ENCODE peak calls at places on chromosomes 12 and 14, in nine cellular contexts. One of them, this sample, is unnamed.

GRCh38 chr12:12592930-12593329 is 18.7 kb upstream of the CREBL2 start:
- DNase-seq in sigmoid colon: no peak
- DNase-seq in CD8-positive, alpha-beta T cell: no peak
- DNase-seq in RWPE1: peak
- DNase-seq in choroid plexus epithelial cell: peak
- DNase-seq in HFFc6: peak
- DNase-seq in GM13976: no peak
- DNase-seq in heart left ventricle: no peak
- DNase-seq in fibroblast of lung: peak
- DNase-seq in this sample: no peak

GRCh38 chr12:122067966-122068365 is 10.6 kb upstream of the MLXIP start:
- DNase-seq in sigmoid colon: peak
- DNase-seq in CD8-positive, alpha-beta T cell: peak
- DNase-seq in RWPE1: no peak
- DNase-seq in choroid plexus epithelial cell: peak
- DNase-seq in HFFc6: no peak
- DNase-seq in GM13976: peak
- DNase-seq in heart left ventricle: peak
- DNase-seq in fibroblast of lung: peak
- DNase-seq in this sample: no peak

GRCh38 chr12:32083489-32083888 is 23.2 kb upstream of the BICD1 start:
- DNase-seq in sigmoid colon: no peak
- DNase-seq in CD8-positive, alpha-beta T cell: no peak
- DNase-seq in RWPE1: peak
- DNase-seq in choroid plexus epithelial cell: peak
- DNase-seq in HFFc6: peak
- DNase-seq in GM13976: no peak
- DNase-seq in heart left ventricle: no peak
- DNase-seq in fibroblast of lung: peak
- DNase-seq in this sample: no peak

GRCh38 chr12:15811192-15812127 is 22.3 kb upstream of the EPS8 start:
- DNase-seq in sigmoid colon: no peak
- DNase-seq in CD8-positive, alpha-beta T cell: no peak
- DNase-seq in RWPE1: no peak
- DNase-seq in choroid plexus epithelial cell: no peak
- DNase-seq in HFFc6: no peak
- DNase-seq in GM13976: no peak
- DNase-seq in heart left ventricle: no peak
- DNase-seq in fibroblast of lung: peak
- DNase-seq in this sample: no peak

GRCh38 chr14:93006484-93007128 is 83.7 kb downstream of the CHGA start:
- DNase-seq in sigmoid colon: no peak
- DNase-seq in CD8-positive, alpha-beta T cell: no peak
- DNase-seq in RWPE1: no peak
- DNase-seq in choroid plexus epithelial cell: peak
- DNase-seq in HFFc6: no peak
- DNase-seq in GM13976: no peak
- DNase-seq in heart left ventricle: no peak
- DNase-seq in fibroblast of lung: no peak
- DNase-seq in this sample: no peak

GRCh38 chr12:43306066-43306465 is 245.9 kb downstream of the ADAMTS20 start:
- DNase-seq in sigmoid colon: peak
- DNase-seq in CD8-positive, alpha-beta T cell: no peak
- DNase-seq in RWPE1: peak
- DNase-seq in choroid plexus epithelial cell: peak
- DNase-seq in HFFc6: peak
- DNase-seq in GM13976: no peak
- DNase-seq in heart left ventricle: no peak
- DNase-seq in fibroblast of lung: peak
- DNase-seq in this sample: no peak

GRCh38 chr12:104672501-104673265 is 215.9 kb downstream of the CHST11 start:
- DNase-seq in sigmoid colon: peak
- DNase-seq in CD8-positive, alpha-beta T cell: no peak
- DNase-seq in RWPE1: peak
- DNase-seq in choroid plexus epithelial cell: no peak
- DNase-seq in HFFc6: no peak
- DNase-seq in GM13976: no peak
- DNase-seq in heart left ventricle: peak
- DNase-seq in fibroblast of lung: no peak
- DNase-seq in this sample: no peak

GRCh38 chr12:133204264-133204603 is 22.9 kb downstream of the ZNF268 start:
- DNase-seq in sigmoid colon: no peak
- DNase-seq in CD8-positive, alpha-beta T cell: no peak
- DNase-seq in RWPE1: no peak
- DNase-seq in choroid plexus epithelial cell: no peak
- DNase-seq in HFFc6: no peak
- DNase-seq in GM13976: no peak
- DNase-seq in heart left ventricle: no peak
- DNase-seq in fibroblast of lung: no peak
- DNase-seq in this sample: no peak

GRCh38 chr12:4015225-4016076 is 142.3 kb upstream of the PARP11 start:
- DNase-seq in sigmoid colon: no peak
- DNase-seq in CD8-positive, alpha-beta T cell: no peak
- DNase-seq in RWPE1: no peak
- DNase-seq in choroid plexus epithelial cell: no peak
- DNase-seq in HFFc6: no peak
- DNase-seq in GM13976: no peak
- DNase-seq in heart left ventricle: no peak
- DNase-seq in fibroblast of lung: no peak
- DNase-seq in this sample: no peak

GRCh38 chr12:115398311-115398781 is 714.4 kb upstream of the TBX3 start:
- DNase-seq in sigmoid colon: no peak
- DNase-seq in CD8-positive, alpha-beta T cell: no peak
- DNase-seq in RWPE1: no peak
- DNase-seq in choroid plexus epithelial cell: no peak
- DNase-seq in HFFc6: peak
- DNase-seq in GM13976: no peak
- DNase-seq in heart left ventricle: no peak
- DNase-seq in fibroblast of lung: peak
- DNase-seq in this sample: no peak

GRCh38 chr12:103841690-103842584 is 903 bp upstream of the NT5DC3 start:
- DNase-seq in sigmoid colon: peak
- DNase-seq in CD8-positive, alpha-beta T cell: peak
- DNase-seq in RWPE1: peak
- DNase-seq in choroid plexus epithelial cell: peak
- DNase-seq in HFFc6: peak
- DNase-seq in GM13976: peak
- DNase-seq in heart left ventricle: peak
- DNase-seq in fibroblast of lung: peak
- DNase-seq in this sample: peak

GRCh38 chr12:47184813-47185212 is 105.1 kb upstream of the AMIGO2 start:
- DNase-seq in sigmoid colon: no peak
- DNase-seq in CD8-positive, alpha-beta T cell: no peak
- DNase-seq in RWPE1: peak
- DNase-seq in choroid plexus epithelial cell: peak
- DNase-seq in HFFc6: no peak
- DNase-seq in GM13976: no peak
- DNase-seq in heart left ventricle: no peak
- DNase-seq in fibroblast of lung: no peak
- DNase-seq in this sample: no peak

GRCh38 chr14:54786191-54786755 is 116.4 kb downstream of the GCH1 start:
- DNase-seq in sigmoid colon: no peak
- DNase-seq in CD8-positive, alpha-beta T cell: no peak
- DNase-seq in RWPE1: no peak
- DNase-seq in choroid plexus epithelial cell: no peak
- DNase-seq in HFFc6: no peak
- DNase-seq in GM13976: no peak
- DNase-seq in heart left ventricle: no peak
- DNase-seq in fibroblast of lung: no peak
- DNase-seq in this sample: no peak

GRCh38 chr12:76790564-76791552 is 26.9 kb downstream of the ZDHHC17 start:
- DNase-seq in sigmoid colon: no peak
- DNase-seq in CD8-positive, alpha-beta T cell: no peak
- DNase-seq in RWPE1: peak
- DNase-seq in choroid plexus epithelial cell: peak
- DNase-seq in HFFc6: peak
- DNase-seq in GM13976: peak
- DNase-seq in heart left ventricle: no peak
- DNase-seq in fibroblast of lung: peak
- DNase-seq in this sample: no peak

GRCh38 chr14:44782775-44783238 is 178.9 kb downstream of the KLHL28 start:
- DNase-seq in sigmoid colon: no peak
- DNase-seq in CD8-positive, alpha-beta T cell: no peak
- DNase-seq in RWPE1: no peak
- DNase-seq in choroid plexus epithelial cell: peak
- DNase-seq in HFFc6: no peak
- DNase-seq in GM13976: no peak
- DNase-seq in heart left ventricle: no peak
- DNase-seq in fibroblast of lung: no peak
- DNase-seq in this sample: no peak

GRCh38 chr14:105505101-105505500 is 14.1 kb downstream of the TEDC1 start:
- DNase-seq in sigmoid colon: peak
- DNase-seq in CD8-positive, alpha-beta T cell: no peak
- DNase-seq in RWPE1: no peak
- DNase-seq in choroid plexus epithelial cell: no peak
- DNase-seq in HFFc6: no peak
- DNase-seq in GM13976: no peak
- DNase-seq in heart left ventricle: no peak
- DNase-seq in fibroblast of lung: no peak
- DNase-seq in this sample: peak

GRCh38 chr12:131909596-131910219 is 15.3 kb downstream of the ULK1 start:
- DNase-seq in sigmoid colon: peak
- DNase-seq in CD8-positive, alpha-beta T cell: no peak
- DNase-seq in RWPE1: no peak
- DNase-seq in choroid plexus epithelial cell: no peak
- DNase-seq in HFFc6: no peak
- DNase-seq in GM13976: no peak
- DNase-seq in heart left ventricle: no peak
- DNase-seq in fibroblast of lung: no peak
- DNase-seq in this sample: peak

GRCh38 chr12:4984971-4985370 is 58.7 kb upstream of the KCNA5 start:
- DNase-seq in sigmoid colon: no peak
- DNase-seq in CD8-positive, alpha-beta T cell: no peak
- DNase-seq in RWPE1: no peak
- DNase-seq in choroid plexus epithelial cell: no peak
- DNase-seq in HFFc6: no peak
- DNase-seq in GM13976: no peak
- DNase-seq in heart left ventricle: no peak
- DNase-seq in fibroblast of lung: no peak
- DNase-seq in this sample: no peak

GRCh38 chr14:48672506-48672905 is 913.7 kb downstream of the RPS29 start:
- DNase-seq in sigmoid colon: no peak
- DNase-seq in CD8-positive, alpha-beta T cell: no peak
- DNase-seq in RWPE1: no peak
- DNase-seq in choroid plexus epithelial cell: no peak
- DNase-seq in HFFc6: no peak
- DNase-seq in GM13976: no peak
- DNase-seq in heart left ventricle: no peak
- DNase-seq in fibroblast of lung: no peak
- DNase-seq in this sample: no peak

DNA sequence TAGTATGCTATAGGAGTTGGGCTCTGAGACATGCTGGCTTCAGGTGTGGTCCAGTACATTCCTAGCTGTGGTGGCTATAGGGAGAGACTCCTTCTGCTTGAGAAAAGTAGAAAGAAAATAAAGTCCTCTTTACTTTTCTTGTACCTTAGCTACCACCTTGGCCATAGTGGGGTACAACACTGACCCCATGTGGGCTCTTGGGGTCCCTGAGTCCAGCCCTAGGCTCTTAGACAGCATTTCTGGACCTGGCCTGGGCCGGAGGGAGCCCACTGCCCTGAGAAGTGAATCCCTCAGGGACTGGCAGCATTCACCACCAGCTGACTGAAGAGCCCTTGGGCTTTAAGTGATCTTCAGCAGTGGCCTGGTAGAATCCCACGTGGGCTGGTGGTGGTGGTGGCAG is 143.1 kb downstream of the SYT10 start:
- DNase-seq in sigmoid colon: no peak
- DNase-seq in CD8-positive, alpha-beta T cell: no peak
- DNase-seq in RWPE1: no peak
- DNase-seq in choroid plexus epithelial cell: no peak
- DNase-seq in HFFc6: no peak
- DNase-seq in GM13976: no peak
- DNase-seq in heart left ventricle: no peak
- DNase-seq in fibroblast of lung: no peak
- DNase-seq in this sample: peak
- TF ChIP-seq CTCF in sigmoid colon: no peak
- TF ChIP-seq CTCF in CD8-positive, alpha-beta T cell: no peak
- TF ChIP-seq CTCF in RWPE1: no peak
- TF ChIP-seq CTCF in choroid plexus epithelial cell: no peak
- TF ChIP-seq CTCF in HFFc6: no peak
- TF ChIP-seq CTCF in GM13976: no peak
- TF ChIP-seq CTCF in heart left ventricle: no peak
- TF ChIP-seq CTCF in fibroblast of lung: no peak
- TF ChIP-seq CTCF in this sample: no peak

GRCh38 chr12:106709068-106709511 is 65.4 kb upstream of the RIC8B start:
- DNase-seq in sigmoid colon: no peak
- DNase-seq in CD8-positive, alpha-beta T cell: no peak
- DNase-seq in RWPE1: no peak
- DNase-seq in choroid plexus epithelial cell: no peak
- DNase-seq in HFFc6: no peak
- DNase-seq in GM13976: no peak
- DNase-seq in heart left ventricle: no peak
- DNase-seq in fibroblast of lung: no peak
- DNase-seq in this sample: no peak
- TF ChIP-seq CTCF in sigmoid colon: no peak
- TF ChIP-seq CTCF in CD8-positive, alpha-beta T cell: no peak
- TF ChIP-seq CTCF in RWPE1: no peak
- TF ChIP-seq CTCF in choroid plexus epithelial cell: no peak
- TF ChIP-seq CTCF in HFFc6: peak
- TF ChIP-seq CTCF in GM13976: no peak
- TF ChIP-seq CTCF in heart left ventricle: no peak
- TF ChIP-seq CTCF in fibroblast of lung: no peak
- TF ChIP-seq CTCF in this sample: no peak

GRCh38 chr12:85155791-85156190 is 119.6 kb downstream of the LRRIQ1 start:
- DNase-seq in sigmoid colon: no peak
- DNase-seq in CD8-positive, alpha-beta T cell: no peak
- DNase-seq in RWPE1: peak
- DNase-seq in choroid plexus epithelial cell: peak
- DNase-seq in HFFc6: no peak
- DNase-seq in GM13976: no peak
- DNase-seq in heart left ventricle: no peak
- DNase-seq in fibroblast of lung: peak
- DNase-seq in this sample: no peak
- TF ChIP-seq CTCF in sigmoid colon: no peak
- TF ChIP-seq CTCF in CD8-positive, alpha-beta T cell: no peak
- TF ChIP-seq CTCF in RWPE1: peak
- TF ChIP-seq CTCF in choroid plexus epithelial cell: peak
- TF ChIP-seq CTCF in HFFc6: no peak
- TF ChIP-seq CTCF in GM13976: no peak
- TF ChIP-seq CTCF in heart left ventricle: no peak
- TF ChIP-seq CTCF in fibroblast of lung: peak
- TF ChIP-seq CTCF in this sample: peak

GRCh38 chr14:94441130-94441529 is 11.5 kb downstream of the SERPINA11 start:
- DNase-seq in sigmoid colon: no peak
- DNase-seq in CD8-positive, alpha-beta T cell: no peak
- DNase-seq in RWPE1: no peak
- DNase-seq in choroid plexus epithelial cell: no peak
- DNase-seq in HFFc6: no peak
- DNase-seq in GM13976: no peak
- DNase-seq in heart left ventricle: no peak
- DNase-seq in fibroblast of lung: no peak
- DNase-seq in this sample: no peak

GRCh38 chr14:94441531-94442205 is 10.9 kb downstream of the SERPINA11 start:
- DNase-seq in sigmoid colon: no peak
- DNase-seq in CD8-positive, alpha-beta T cell: no peak
- DNase-seq in RWPE1: no peak
- DNase-seq in choroid plexus epithelial cell: no peak
- DNase-seq in HFFc6: no peak
- DNase-seq in GM13976: no peak
- DNase-seq in heart left ventricle: no peak
- DNase-seq in fibroblast of lung: no peak
- DNase-seq in this sample: no peak

GRCh38 chr14:94445003-94445402 is 7.6 kb downstream of the SERPINA11 start:
- DNase-seq in sigmoid colon: no peak
- DNase-seq in CD8-positive, alpha-beta T cell: no peak
- DNase-seq in RWPE1: no peak
- DNase-seq in choroid plexus epithelial cell: no peak
- DNase-seq in HFFc6: no peak
- DNase-seq in GM13976: no peak
- DNase-seq in heart left ventricle: no peak
- DNase-seq in fibroblast of lung: no peak
- DNase-seq in this sample: no peak

GRCh38 chr14:94439453-94440057 is 13.0 kb downstream of the SERPINA11 start:
- DNase-seq in sigmoid colon: no peak
- DNase-seq in CD8-positive, alpha-beta T cell: no peak
- DNase-seq in RWPE1: no peak
- DNase-seq in choroid plexus epithelial cell: no peak
- DNase-seq in HFFc6: no peak
- DNase-seq in GM13976: no peak
- DNase-seq in heart left ventricle: no peak
- DNase-seq in fibroblast of lung: no peak
- DNase-seq in this sample: no peak
- TF ChIP-seq CTCF in sigmoid colon: no peak
- TF ChIP-seq CTCF in CD8-positive, alpha-beta T cell: no peak
- TF ChIP-seq CTCF in RWPE1: no peak
- TF ChIP-seq CTCF in choroid plexus epithelial cell: no peak
- TF ChIP-seq CTCF in HFFc6: no peak
- TF ChIP-seq CTCF in GM13976: no peak
- TF ChIP-seq CTCF in heart left ventricle: no peak
- TF ChIP-seq CTCF in fibroblast of lung: no peak
- TF ChIP-seq CTCF in this sample: no peak